ENCODE peak calls at places on chromosomes 6 and 20, in seven cellular contexts. E is HT1080; J is NCI-H1417; Z is caudate nucleus; S is HEK293T; L is stimulated activated CD4-positive, alpha-beta T cell treated with anti-CD3 and anti-CD28 coated beads, Interleukin-15, amount 100 ng/mL, for 24 hours; Q is hypothalamus. K is an unnamed sample.
A peak's percentile ranks its signal among the peaks of the same experiment; 100 is the strongest.

GRCh38 chr20:18722381-18722780 is 91.2 kb upstream of the SCP2D1 start:
- DNase-seq in L (no peak), Q (no peak), S (no peak), J (no peak), E (no peak), Z (no peak), K (no peak)

GRCh38 chr6:149320745-149321240 is 3.3 kb downstream of the TAB2 start:
- DNase-seq in S (no peak), E (no peak), Q (no peak), J (no peak), L (no peak), Z (no peak), K (no peak)

GRCh38 chr6:43771210-43771857 is 1.3 kb downstream of the VEGFA start:
- DNase-seq in E (peak; percentile 31), S (peak; percentile 59), Q (peak; percentile 68), L (peak; percentile 85), J (peak; percentile 73), Z (peak; percentile 57), K (peak; percentile 77)

GRCh38 chr6:159969204-159969912 is 476 bp downstream of the IGF2R start:
- DNase-seq in J (peak; percentile 63), Z (peak; percentile 45), S (peak; percentile 41), Q (peak; percentile 41), L (peak; percentile 44), E (peak; percentile 24), K (peak; percentile 66)

GRCh38 chr20:14197097-14197496 is 140.3 kb downstream of the FLRT3 start:
- DNase-seq in E (peak; percentile 3), L (no peak), J (no peak), Z (no peak), S (no peak), Q (no peak), K (no peak)

GRCh38 chr6:75235271-75235670 is 8.3 kb downstream of the COX7A2 start:
- DNase-seq in E (no peak), Z (no peak), Q (no peak), J (no peak), S (no peak), L (no peak), K (no peak)

GRCh38 chr6:39347201-39347600 is 24.7 kb upstream of the KCNK16 start:
- DNase-seq in J (no peak), S (no peak), Z (no peak), E (no peak), Q (no peak), L (no peak), K (no peak)

GRCh38 chr6:93418448-93419303 is 683 bp downstream of the EPHA7 start:
- DNase-seq in Z (peak; percentile 60), S (peak; percentile 33), J (peak; percentile 90), Q (peak; percentile 22), E (no peak), L (peak; percentile 9), K (peak; percentile 2)

GRCh38 chr20:41848180-41848579 is 230.0 kb upstream of the CHD6 start:
- DNase-seq in J (no peak), Z (no peak), L (no peak), E (no peak), Q (no peak), S (no peak), K (no peak)

GRCh38 chr6:96468681-96469224 is 52.9 kb upstream of the UFL1 start:
- DNase-seq in Q (no peak), Z (no peak), E (no peak), S (no peak), J (no peak), L (no peak), K (no peak)

GRCh38 chr6:17484201-17484606 is 90.8 kb downstream of the CAP2 start:
- DNase-seq in J (peak; percentile 73), E (no peak), L (no peak), Z (no peak), S (peak; percentile 36), Q (no peak), K (no peak)

GRCh38 chr6:44162876-44163625 is 4.4 kb downstream of the CAPN11 start:
- DNase-seq in L (no peak), E (peak; percentile 31), J (no peak), Q (no peak), S (no peak), Z (no peak), K (no peak)